ENCODE peak calls at places on chromosomes 5 and 9, in six cellular contexts. One of them, this sample, is unnamed.

GRCh38 chr9:131851414-131851813 is 111.5 kb upstream of the RAPGEF1 start:
- ATAC-seq in aorta: no peak
- ATAC-seq in T-helper 17 cell: no peak
- ATAC-seq in right cardiac atrium: no peak
- ATAC-seq in upper lobe of left lung: no peak
- ATAC-seq in heart right ventricle: no peak
- ATAC-seq in this sample: no peak

GRCh38 chr9:113511856-113512761 is 48.6 kb downstream of the RGS3 start:
- ATAC-seq in upper lobe of left lung: no peak
- ATAC-seq in right cardiac atrium: no peak
- ATAC-seq in T-helper 17 cell: peak; percentile 71
- ATAC-seq in heart right ventricle: no peak
- ATAC-seq in aorta: no peak
- ATAC-seq in this sample: no peak

GRCh38 chr9:131018621-131019020 is 9.6 kb downstream of the LAMC3 start:
- ATAC-seq in aorta: no peak
- ATAC-seq in right cardiac atrium: no peak
- ATAC-seq in heart right ventricle: no peak
- ATAC-seq in T-helper 17 cell: no peak
- ATAC-seq in upper lobe of left lung: no peak
- ATAC-seq in this sample: no peak

GRCh38 chr5:74975582-74975981 is 76.8 kb downstream of the GCNT4 start:
- ATAC-seq in heart right ventricle: no peak
- ATAC-seq in upper lobe of left lung: no peak
- ATAC-seq in right cardiac atrium: no peak
- ATAC-seq in aorta: no peak
- ATAC-seq in T-helper 17 cell: no peak
- ATAC-seq in this sample: no peak

GRCh38 chr5:148713735-148714508 is 59.6 kb upstream of the HTR4 start:
- ATAC-seq in upper lobe of left lung: no peak
- ATAC-seq in T-helper 17 cell: no peak
- ATAC-seq in heart right ventricle: no peak
- ATAC-seq in right cardiac atrium: no peak
- ATAC-seq in aorta: no peak
- ATAC-seq in this sample: no peak

GRCh38 chr9:17837931-17838330 is 259.1 kb downstream of the SH3GL2 start:
- ATAC-seq in upper lobe of left lung: no peak
- ATAC-seq in right cardiac atrium: no peak
- ATAC-seq in aorta: no peak
- ATAC-seq in T-helper 17 cell: no peak
- ATAC-seq in heart right ventricle: no peak
- ATAC-seq in this sample: no peak

GRCh38 chr5:145984072-145984471 is 47.7 kb downstream of the SH3RF2 start:
- ATAC-seq in aorta: no peak
- ATAC-seq in T-helper 17 cell: peak; percentile 39
- ATAC-seq in heart right ventricle: peak; percentile 64
- ATAC-seq in right cardiac atrium: no peak
- ATAC-seq in upper lobe of left lung: no peak
- ATAC-seq in this sample: no peak

GRCh38 chr5:9971301-9971700 is 278.4 kb downstream of the ATPSCKMT start:
- ATAC-seq in upper lobe of left lung: no peak
- ATAC-seq in T-helper 17 cell: no peak
- ATAC-seq in right cardiac atrium: no peak
- ATAC-seq in heart right ventricle: no peak
- ATAC-seq in aorta: no peak
- ATAC-seq in this sample: no peak

GRCh38 chr9:89745601-89746376 is 141.0 kb downstream of the GADD45G start:
- ATAC-seq in right cardiac atrium: no peak
- ATAC-seq in aorta: no peak
- ATAC-seq in heart right ventricle: no peak
- ATAC-seq in upper lobe of left lung: no peak
- ATAC-seq in T-helper 17 cell: no peak
- ATAC-seq in this sample: no peak

GRCh38 chr9:136153381-136154065 is 34.8 kb upstream of the TMEM250 start:
- ATAC-seq in T-helper 17 cell: no peak
- ATAC-seq in upper lobe of left lung: peak; percentile 5
- ATAC-seq in heart right ventricle: no peak
- ATAC-seq in right cardiac atrium: no peak
- ATAC-seq in aorta: no peak
- ATAC-seq in this sample: no peak

GRCh38 chr5:168159425-168159824 is 132.0 kb upstream of the WWC1 start:
- ATAC-seq in aorta: no peak
- ATAC-seq in upper lobe of left lung: no peak
- ATAC-seq in heart right ventricle: peak; percentile 40
- ATAC-seq in T-helper 17 cell: no peak
- ATAC-seq in right cardiac atrium: peak; percentile 38
- ATAC-seq in this sample: no peak

GRCh38 chr5:87132696-87133095 is 135.0 kb upstream of the RASA1 start:
- ATAC-seq in upper lobe of left lung: no peak
- ATAC-seq in T-helper 17 cell: no peak
- ATAC-seq in heart right ventricle: no peak
- ATAC-seq in aorta: no peak
- ATAC-seq in right cardiac atrium: no peak
- ATAC-seq in this sample: no peak

GRCh38 chr5:154285661-154286408 is 95.3 kb downstream of the GALNT10 start:
- ATAC-seq in upper lobe of left lung: no peak
- ATAC-seq in aorta: no peak
- ATAC-seq in heart right ventricle: no peak
- ATAC-seq in T-helper 17 cell: no peak
- ATAC-seq in right cardiac atrium: no peak
- ATAC-seq in this sample: no peak

GRCh38 chr5:464843-465590 is 22.0 kb downstream of the EXOC3 start:
- ATAC-seq in T-helper 17 cell: no peak
- ATAC-seq in right cardiac atrium: peak; percentile 6
- ATAC-seq in heart right ventricle: peak; percentile 6
- ATAC-seq in upper lobe of left lung: peak; percentile 50
- ATAC-seq in aorta: no peak
- ATAC-seq in this sample: no peak

GRCh38 chr9:85213650-85214607 is 527.8 kb downstream of the AGTPBP1 start:
- ATAC-seq in aorta: no peak
- ATAC-seq in upper lobe of left lung: no peak
- ATAC-seq in T-helper 17 cell: no peak
- ATAC-seq in heart right ventricle: no peak
- ATAC-seq in right cardiac atrium: no peak
- ATAC-seq in this sample: no peak

GRCh38 chr5:162512935-162513575 is 445.5 kb downstream of the GABRG2 start:
- ATAC-seq in aorta: no peak
- ATAC-seq in upper lobe of left lung: no peak
- ATAC-seq in right cardiac atrium: no peak
- ATAC-seq in heart right ventricle: no peak
- ATAC-seq in T-helper 17 cell: no peak
- ATAC-seq in this sample: no peak
- H3K9me3 ChIP-seq in aorta: no peaks in the 10 kb centered on the region
- H3K9me3 ChIP-seq in upper lobe of left lung: no peaks in the 10 kb centered on the region
- H3K9me3 ChIP-seq in right cardiac atrium: no peaks in the 10 kb centered on the region
- H3K9me3 ChIP-seq in heart right ventricle: no peaks in the 10 kb centered on the region
- H3K9me3 ChIP-seq in T-helper 17 cell: no peaks in the 10 kb centered on the region
- H3K9me3 ChIP-seq in this sample: no peaks in the 10 kb centered on the region

DNA sequence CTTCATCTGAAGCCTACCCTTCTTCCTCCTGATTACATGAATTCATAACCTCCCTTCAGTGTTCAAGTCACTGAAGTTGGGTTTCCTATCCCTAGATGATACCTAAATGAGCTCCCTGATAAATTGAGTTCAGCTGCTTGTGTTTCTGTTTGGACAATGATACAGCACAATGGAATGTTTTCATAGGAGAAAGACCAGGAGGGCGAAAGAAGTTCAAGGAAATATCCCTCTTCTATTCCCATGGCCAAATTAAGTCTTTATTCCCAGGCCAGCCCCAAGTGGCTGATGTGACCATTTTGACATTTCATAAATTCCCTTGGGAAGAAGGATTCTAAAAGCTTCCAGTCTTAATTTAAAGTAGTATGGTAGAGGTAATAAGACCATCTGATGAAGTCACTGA is 555.8 kb upstream of the CLINT1 start:
- ATAC-seq in heart right ventricle: peak; percentile 88
- ATAC-seq in right cardiac atrium: peak; percentile 85
- ATAC-seq in upper lobe of left lung: no peak
- ATAC-seq in T-helper 17 cell: no peak
- ATAC-seq in aorta: peak; percentile 76
- ATAC-seq in this sample: peak; percentile 80
- H3K9me3 ChIP-seq in heart right ventricle: no peaks in the 10 kb centered on the region
- H3K9me3 ChIP-seq in right cardiac atrium: no peaks in the 10 kb centered on the region
- H3K9me3 ChIP-seq in upper lobe of left lung: no peaks in the 10 kb centered on the region
- H3K9me3 ChIP-seq in T-helper 17 cell: no peaks in the 10 kb centered on the region
- H3K9me3 ChIP-seq in aorta: no peaks in the 10 kb centered on the region
- H3K9me3 ChIP-seq in this sample: no peaks in the 10 kb centered on the region

GRCh38 chr9:25418974-25419373 is 259.3 kb downstream of the TUSC1 start:
- ATAC-seq in T-helper 17 cell: no peak
- ATAC-seq in right cardiac atrium: no peak
- ATAC-seq in heart right ventricle: no peak
- ATAC-seq in aorta: no peak
- ATAC-seq in upper lobe of left lung: no peak
- ATAC-seq in this sample: no peak
- H3K9me3 ChIP-seq in T-helper 17 cell: no peaks in the 10 kb centered on the region
- H3K9me3 ChIP-seq in right cardiac atrium: no peaks in the 10 kb centered on the region
- H3K9me3 ChIP-seq in heart right ventricle: no peaks in the 10 kb centered on the region
- H3K9me3 ChIP-seq in aorta: no peaks in the 10 kb centered on the region
- H3K9me3 ChIP-seq in upper lobe of left lung: no peaks in the 10 kb centered on the region
- H3K9me3 ChIP-seq in this sample: no peaks in the 10 kb centered on the region

GRCh38 chr9:36780186-36780585 is 207.5 kb downstream of the MELK start:
- ATAC-seq in right cardiac atrium: no peak
- ATAC-seq in upper lobe of left lung: no peak
- ATAC-seq in T-helper 17 cell: no peak
- ATAC-seq in aorta: no peak
- ATAC-seq in heart right ventricle: peak; percentile 29
- ATAC-seq in this sample: no peak

GRCh38 chr9:36781532-36781931 is 208.8 kb downstream of the MELK start:
- ATAC-seq in right cardiac atrium: no peak
- ATAC-seq in upper lobe of left lung: no peak
- ATAC-seq in heart right ventricle: peak; percentile 35
- ATAC-seq in T-helper 17 cell: no peak
- ATAC-seq in aorta: no peak
- ATAC-seq in this sample: no peak

GRCh38 chr9:36779582-36779981 is 206.9 kb downstream of the MELK start:
- ATAC-seq in right cardiac atrium: no peak
- ATAC-seq in upper lobe of left lung: no peak
- ATAC-seq in heart right ventricle: no peak
- ATAC-seq in aorta: no peak
- ATAC-seq in T-helper 17 cell: no peak
- ATAC-seq in this sample: no peak
- H3K9me3 ChIP-seq in right cardiac atrium: no peaks in the 10 kb centered on the region
- H3K9me3 ChIP-seq in upper lobe of left lung: no peaks in the 10 kb centered on the region
- H3K9me3 ChIP-seq in heart right ventricle: no peaks in the 10 kb centered on the region
- H3K9me3 ChIP-seq in aorta: no peaks in the 10 kb centered on the region
- H3K9me3 ChIP-seq in T-helper 17 cell: no peaks in the 10 kb centered on the region
- H3K9me3 ChIP-seq in this sample: no peaks in the 10 kb centered on the region

DNA sequence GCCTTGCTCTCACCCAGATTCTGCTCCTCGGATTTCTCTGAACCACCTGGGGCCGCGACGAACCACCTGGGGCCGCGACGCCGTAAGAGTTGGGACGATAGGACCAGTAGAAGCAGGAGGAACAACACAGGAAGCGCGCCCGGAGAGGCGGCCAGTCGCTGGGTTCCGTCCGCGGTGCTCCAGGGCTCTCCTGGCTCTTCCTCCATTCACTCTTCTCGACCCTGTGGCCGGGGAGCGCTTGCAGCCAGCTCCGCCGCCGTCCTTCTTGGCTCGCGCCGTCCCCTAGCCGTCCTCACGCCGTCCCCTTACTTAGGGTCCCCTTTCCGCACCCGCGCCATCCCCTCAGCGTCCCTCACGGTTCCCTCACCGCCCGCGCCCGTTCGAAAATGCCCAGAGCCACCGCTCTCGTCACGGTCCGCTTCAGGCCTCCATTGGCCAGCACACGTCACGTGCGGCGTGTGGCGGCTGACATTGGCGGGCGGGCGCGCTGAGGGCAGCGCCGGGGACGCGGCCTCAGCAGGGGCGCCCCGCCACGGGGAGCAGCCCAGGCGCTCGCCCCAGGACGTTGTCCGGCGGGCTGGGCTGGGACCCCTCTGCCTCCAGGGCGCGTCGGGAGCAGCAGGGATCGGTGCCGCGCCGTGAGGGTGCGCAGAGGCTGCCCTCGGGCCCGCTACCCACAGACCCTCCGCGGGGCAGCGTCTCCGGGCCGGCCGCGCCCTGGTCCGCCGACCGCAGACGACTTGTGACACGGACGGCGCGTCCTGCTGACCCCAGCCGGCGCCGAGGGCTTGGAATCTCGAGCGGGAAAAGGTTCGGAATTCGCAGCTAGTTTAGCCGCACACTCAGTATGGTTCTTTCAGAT is 53.7 kb upstream of the PTPDC1 start:
- ATAC-seq in aorta: peak; percentile 100
- ATAC-seq in right cardiac atrium: peak; percentile 100
- ATAC-seq in upper lobe of left lung: peak; percentile 98
- ATAC-seq in T-helper 17 cell: peak; percentile 100
- ATAC-seq in heart right ventricle: peak; percentile 100
- ATAC-seq in this sample: peak; percentile 100
- H3K9me3 ChIP-seq in aorta: peaks cover 2% of the 10 kb centered on the region
- H3K9me3 ChIP-seq in right cardiac atrium: no peaks in the 10 kb centered on the region
- H3K9me3 ChIP-seq in upper lobe of left lung: no peaks in the 10 kb centered on the region
- H3K9me3 ChIP-seq in T-helper 17 cell: no peaks in the 10 kb centered on the region
- H3K9me3 ChIP-seq in heart right ventricle: no peaks in the 10 kb centered on the region
- H3K9me3 ChIP-seq in this sample: no peaks in the 10 kb centered on the region

GRCh38 chr5:15704397-15704947 is 204.5 kb downstream of the FBXL7 start:
- ATAC-seq in T-helper 17 cell: no peak
- ATAC-seq in heart right ventricle: peak; percentile 31
- ATAC-seq in upper lobe of left lung: no peak
- ATAC-seq in right cardiac atrium: peak; percentile 30
- ATAC-seq in aorta: no peak
- ATAC-seq in this sample: no peak
- H3K9me3 ChIP-seq in T-helper 17 cell: no peaks in the 10 kb centered on the region
- H3K9me3 ChIP-seq in heart right ventricle: no peaks in the 10 kb centered on the region
- H3K9me3 ChIP-seq in upper lobe of left lung: no peaks in the 10 kb centered on the region
- H3K9me3 ChIP-seq in right cardiac atrium: no peaks in the 10 kb centered on the region
- H3K9me3 ChIP-seq in aorta: no peaks in the 10 kb centered on the region
- H3K9me3 ChIP-seq in this sample: no peaks in the 10 kb centered on the region

DNA sequence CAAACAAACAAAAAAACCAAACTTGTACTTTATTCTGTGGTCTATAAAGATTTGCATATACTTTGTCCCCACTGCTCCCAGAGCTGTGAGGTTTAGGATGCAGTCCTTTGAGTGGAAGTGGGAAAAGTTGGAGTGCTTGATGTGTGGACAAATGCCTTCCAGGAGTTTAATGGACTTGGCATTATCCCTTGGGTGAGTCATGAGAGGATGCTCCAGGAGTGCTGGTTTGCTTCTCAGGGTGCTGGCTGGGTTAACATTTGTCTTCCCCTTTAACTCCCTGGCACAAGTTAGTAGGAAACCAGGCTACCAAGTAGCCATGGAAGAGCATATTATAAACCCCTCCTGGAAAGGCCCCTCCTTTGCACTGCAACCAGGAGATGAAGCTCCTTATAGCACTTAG is 417.4 kb upstream of the RIOK2 start:
- ATAC-seq in heart right ventricle: no peak
- ATAC-seq in right cardiac atrium: no peak
- ATAC-seq in upper lobe of left lung: no peak
- ATAC-seq in aorta: no peak
- ATAC-seq in T-helper 17 cell: no peak
- ATAC-seq in this sample: no peak
- H3K9me3 ChIP-seq in heart right ventricle: peaks cover 16% of the 10 kb centered on the region
- H3K9me3 ChIP-seq in right cardiac atrium: no peaks in the 10 kb centered on the region
- H3K9me3 ChIP-seq in upper lobe of left lung: peaks cover 26% of the 10 kb centered on the region
- H3K9me3 ChIP-seq in aorta: peaks cover 3% of the 10 kb centered on the region
- H3K9me3 ChIP-seq in T-helper 17 cell: peaks cover 3% of the 10 kb centered on the region
- H3K9me3 ChIP-seq in this sample: no peaks in the 10 kb centered on the region

DNA sequence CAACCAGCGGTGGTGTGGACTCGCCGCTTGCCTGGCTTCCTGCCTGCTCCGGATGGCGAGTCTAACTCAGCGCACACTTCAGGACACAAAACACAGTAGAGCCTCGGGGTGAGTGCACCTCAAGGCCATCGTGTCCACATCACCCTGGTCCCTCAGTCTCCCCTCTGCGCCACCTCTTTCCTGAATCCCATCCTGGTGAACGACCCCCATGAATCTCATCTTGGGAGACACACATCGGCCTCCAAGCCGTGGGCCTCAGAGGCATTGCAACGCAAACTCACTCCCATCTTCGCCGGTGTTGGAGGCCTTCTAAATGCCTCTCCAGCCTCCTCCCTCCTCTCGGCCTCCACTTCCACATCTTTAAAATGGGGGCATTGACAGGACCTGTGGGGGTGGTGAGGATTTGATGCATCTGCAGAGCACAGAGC is 124.3 kb downstream of the COL23A1 start:
- ATAC-seq in T-helper 17 cell: no peak
- ATAC-seq in right cardiac atrium: no peak
- ATAC-seq in upper lobe of left lung: no peak
- ATAC-seq in aorta: no peak
- ATAC-seq in heart right ventricle: no peak
- ATAC-seq in this sample: no peak
- H3K9me3 ChIP-seq in T-helper 17 cell: no peaks in the 10 kb centered on the region
- H3K9me3 ChIP-seq in right cardiac atrium: no peaks in the 10 kb centered on the region
- H3K9me3 ChIP-seq in upper lobe of left lung: no peaks in the 10 kb centered on the region
- H3K9me3 ChIP-seq in aorta: no peaks in the 10 kb centered on the region
- H3K9me3 ChIP-seq in heart right ventricle: no peaks in the 10 kb centered on the region
- H3K9me3 ChIP-seq in this sample: no peaks in the 10 kb centered on the region